ENCODE peak calls at places on chromosomes 4 and X, in nine cellular contexts. E is BE2C; K is omental fat pad; T is left ventricle myocardium inferior; H is activated CD8-positive, alpha-beta T cell treated with anti-CD3 and anti-CD28 coated beads for 36 hours; J is tibial artery; F is fibroblast of the aortic adventitia; Y is keratinocyte; O is endothelial cell. A is an unnamed sample.
A peak's percentile ranks its signal among the peaks of the same experiment; 100 is the strongest.

GRCh38 chr4:26131711-26132110 is 189.1 kb upstream of the RBPJ start:
- DNase-seq in H (peak; percentile 61), K (no peak), T (no peak), J (no peak), E (no peak), F (no peak), O (no peak), Y (no peak), A (no peak)

GRCh38 chr4:142845293-142846070 is 619 bp downstream of the INPP4B start:
- DNase-seq in E (peak; percentile 28), Y (no peak), O (peak; percentile 35), F (no peak), J (no peak), T (peak; percentile 24), H (peak; percentile 2), K (no peak), A (no peak)

GRCh38 chr4:74715731-74716435 is 78.4 kb downstream of the BTC start:
- DNase-seq in T (no peak), O (no peak), J (no peak), F (no peak), Y (no peak), K (no peak), E (no peak), H (no peak), A (no peak)

GRCh38 chr4:2009651-2010233 is 968 bp upstream of the NELFA start:
- DNase-seq in T (no peak), H (peak; percentile 62), K (no peak), Y (no peak), J (peak; percentile 47), F (peak; percentile 43), O (peak; percentile 69), E (peak; percentile 84), A (peak; percentile 29)

GRCh38 chrX:11188664-11189063 is 77.5 kb downstream of the HCCS start:
- DNase-seq in T (no peak), F (peak; percentile 1), H (no peak), O (no peak), K (no peak), Y (peak; percentile 38), E (no peak), J (no peak), A (peak; percentile 44)

GRCh38 chr4:86307432-86307831 is 52.4 kb downstream of the MAPK10 start:
- DNase-seq in T (no peak), Y (no peak), H (no peak), F (peak; percentile 36), K (no peak), O (no peak), J (no peak), E (no peak), A (peak; percentile 25)

GRCh38 chr4:93384897-93385296 is 443.7 kb upstream of the ATOH1 start:
- DNase-seq in O (no peak), E (no peak), Y (no peak), K (no peak), H (no peak), J (no peak), F (peak; percentile 1), T (no peak), A (no peak)

GRCh38 chrX:153642655-153643430 is 4.2 kb upstream of the DUSP9 start:
- DNase-seq in J (no peak), T (no peak), O (no peak), K (no peak), H (no peak), Y (no peak), F (no peak), E (no peak), A (no peak)

GRCh38 chrX:149829751-149830191 is 48.0 kb downstream of the MAGEA9 start:
- DNase-seq in J (no peak), O (no peak), K (no peak), F (peak; percentile 36), T (no peak), Y (peak; percentile 54), E (no peak), H (peak; percentile 48), A (peak; percentile 20)

GRCh38 chr4:112175840-112176239 is 30.6 kb downstream of the FAM241A start:
- DNase-seq in H (no peak), E (no peak), F (no peak), T (no peak), J (no peak), Y (no peak), O (no peak), K (no peak), A (no peak)

GRCh38 chrX:115591420-115591819 is 30.4 kb downstream of the PLS3 start:
- DNase-seq in Y (no peak), K (no peak), O (no peak), F (no peak), E (no peak), T (no peak), H (no peak), J (no peak), A (no peak)

GRCh38 chrX:7086384-7086783 is 61.1 kb upstream of the STS start:
- DNase-seq in H (peak; percentile 60), Y (no peak), F (no peak), E (no peak), T (no peak), J (no peak), K (no peak), O (no peak), A (peak; percentile 19)

GRCh38 chr4:10529891-10530786 is 72.9 kb upstream of the ZNF518B start:
- DNase-seq in H (no peak), O (no peak), J (no peak), F (peak; percentile 89), E (no peak), K (no peak), Y (no peak), T (no peak), A (peak; percentile 81)

GRCh38 chr4:34791224-34791623 is 1453.1 kb downstream of the ARAP2 start:
- DNase-seq in Y (no peak), H (no peak), F (no peak), O (no peak), T (no peak), E (no peak), K (no peak), J (no peak), A (no peak)

GRCh38 chr4:185662030-185662778 is 126.9 kb upstream of the PDLIM3 start:
- DNase-seq in K (no peak), Y (no peak), T (no peak), E (no peak), F (no peak), H (no peak), O (no peak), J (no peak), A (no peak)
- TF ChIP-seq CTCF in K (no peak), Y (no peak), T (no peak), E (no peak), F (no peak), H (no peak), O (no peak), J (no peak), A (no peak)

GRCh38 chr4:4881432-4881831 is 22.0 kb downstream of the MSX1 start:
- DNase-seq in K (no peak), J (no peak), H (no peak), F (peak; percentile 40), Y (no peak), E (no peak), T (no peak), O (no peak), A (no peak)

GRCh38 chr4:4876945-4877661 is 17.6 kb downstream of the MSX1 start:
- DNase-seq in K (no peak), E (no peak), O (no peak), J (no peak), Y (no peak), F (no peak), T (no peak), H (no peak), A (no peak)

GRCh38 chr4:4875611-4876010 is 16.1 kb downstream of the MSX1 start:
- DNase-seq in T (no peak), H (no peak), K (no peak), F (no peak), Y (no peak), E (no peak), O (no peak), J (no peak), A (no peak)

GRCh38 chr4:4884611-4885010 is 25.1 kb downstream of the MSX1 start:
- DNase-seq in J (no peak), H (no peak), T (no peak), O (no peak), E (no peak), Y (no peak), K (no peak), F (no peak), A (no peak)

DNA sequence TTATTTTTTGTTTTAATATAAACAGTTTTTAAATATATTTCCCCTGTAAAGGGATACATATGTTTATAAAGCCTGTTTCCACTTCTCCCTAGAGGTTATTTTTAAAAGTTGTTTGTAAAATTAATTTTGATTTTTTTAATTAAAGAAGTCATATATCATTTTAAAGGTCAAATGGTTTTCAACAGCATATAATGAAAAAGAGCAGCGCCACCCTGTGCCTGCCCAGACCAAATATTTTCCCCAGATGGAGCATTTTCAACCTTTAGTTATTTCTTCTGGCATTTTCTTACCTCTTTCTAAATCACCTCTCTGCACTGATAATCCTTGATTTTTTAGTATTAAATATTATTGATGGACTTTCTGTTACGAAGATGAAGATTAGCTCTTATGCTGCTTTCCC is 21.0 kb downstream of the MSX1 start:
- DNase-seq in E (no peak), H (no peak), K (no peak), O (no peak), F (no peak), Y (no peak), T (no peak), J (no peak), A (peak; percentile 14)
- TF ChIP-seq CTCF in E (peak; percentile 49), H (peak; percentile 47), K (no peak), O (no peak), F (peak; percentile 39), Y (no peak), T (peak; percentile 47), J (no peak), A (peak; percentile 46)

DNA sequence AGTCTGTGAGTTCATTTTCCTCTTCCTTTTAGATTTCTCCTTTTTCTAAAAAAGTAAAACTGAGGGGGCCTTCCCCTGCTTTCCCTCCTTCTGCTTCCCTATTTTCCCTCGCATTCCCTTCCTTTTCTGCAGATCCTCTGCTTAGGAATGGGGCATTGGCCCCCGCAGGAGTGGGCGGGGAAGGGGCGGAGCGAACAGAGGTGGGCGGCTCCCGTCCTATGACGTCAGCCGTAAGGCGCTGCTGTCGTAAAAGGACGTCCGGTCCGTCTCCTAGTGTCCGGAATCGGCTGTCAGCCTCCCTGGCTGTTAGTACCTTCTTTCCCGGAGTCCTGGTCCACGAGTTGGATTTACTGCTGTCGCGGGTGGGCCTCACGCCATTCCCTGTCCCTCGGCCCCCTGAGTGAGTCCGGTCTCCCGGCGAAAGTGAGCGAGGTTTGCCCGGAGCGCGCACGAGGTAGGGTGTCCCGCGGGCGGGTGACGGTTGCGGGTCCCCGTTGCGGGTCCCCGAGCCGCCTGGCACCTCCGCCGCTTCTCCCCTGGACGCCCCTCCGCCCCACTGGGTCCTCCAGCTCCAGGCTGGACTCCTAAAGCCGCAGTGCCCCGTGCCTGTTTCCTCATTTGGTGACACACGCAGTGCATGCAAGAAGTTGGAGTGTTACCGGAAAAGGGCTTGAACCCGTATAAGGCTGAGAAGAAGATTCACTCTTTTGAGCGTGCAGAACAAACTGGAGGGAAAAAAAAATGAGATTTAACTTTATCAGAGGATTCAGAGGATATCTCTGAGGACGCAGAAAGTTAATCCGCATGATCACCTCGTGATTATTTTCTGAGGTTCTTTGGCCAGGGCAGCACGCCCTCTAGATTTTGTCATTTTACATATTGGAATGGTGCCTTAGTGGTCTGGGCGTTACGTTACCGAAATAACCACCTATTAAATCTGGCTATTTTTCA is at the start of gene ZNF330:
- DNase-seq in K (peak; percentile 94), H (peak; percentile 89), O (peak; percentile 97), Y (peak; percentile 58), E (peak; percentile 94), J (peak; percentile 86), F (peak; percentile 94), T (peak; percentile 93), A (peak; percentile 91)
- TF ChIP-seq CTCF in K (no peak), H (peak; percentile 15), O (no peak), Y (peak; percentile 24), E (peak; percentile 45), J (no peak), F (peak; percentile 15), T (no peak), A (no peak)

GRCh38 chr4:126106658-126107057 is 791.9 kb downstream of the FAT4 start:
- DNase-seq in F (no peak), T (no peak), J (no peak), E (no peak), Y (no peak), H (no peak), O (no peak), K (no peak), A (no peak)
- TF ChIP-seq CTCF in F (no peak), T (no peak), J (no peak), E (peak; percentile 54), Y (no peak), H (no peak), O (peak; percentile 40), K (no peak), A (no peak)

A was measured in MCF 10A.